ENCODE peak calls at places on chromosomes 12 and 14, in nine cellular contexts. One of them, this sample, is unnamed.

GRCh38 chr14:72723741-72724530 is 170.0 kb downstream of the DPF3 start:
- DNase-seq in tibial artery: no peak
- DNase-seq in foreskin fibroblast: no peak
- DNase-seq in cardiac fibroblast: peak
- DNase-seq in heart left ventricle: no peak
- DNase-seq in right lobe of liver: no peak
- DNase-seq in HepG2: no peak
- DNase-seq in A549: no peak
- DNase-seq in colonic mucosa: no peak
- DNase-seq in this sample: no peak

GRCh38 chr14:100765296-100765695 is 38.6 kb downstream of the DLK1 start:
- DNase-seq in tibial artery: peak
- DNase-seq in foreskin fibroblast: no peak
- DNase-seq in cardiac fibroblast: no peak
- DNase-seq in heart left ventricle: no peak
- DNase-seq in right lobe of liver: no peak
- DNase-seq in HepG2: no peak
- DNase-seq in A549: no peak
- DNase-seq in colonic mucosa: no peak
- DNase-seq in this sample: no peak

GRCh38 chr14:50225067-50225973 is 6.1 kb downstream of the SOS2 start:
- DNase-seq in tibial artery: no peak
- DNase-seq in foreskin fibroblast: peak
- DNase-seq in cardiac fibroblast: peak
- DNase-seq in heart left ventricle: no peak
- DNase-seq in right lobe of liver: no peak
- DNase-seq in HepG2: peak
- DNase-seq in A549: no peak
- DNase-seq in colonic mucosa: no peak
- DNase-seq in this sample: no peak

GRCh38 chr14:51443195-51444018 is 203.4 kb downstream of the TMX1 start:
- DNase-seq in tibial artery: no peak
- DNase-seq in foreskin fibroblast: peak
- DNase-seq in cardiac fibroblast: peak
- DNase-seq in heart left ventricle: no peak
- DNase-seq in right lobe of liver: no peak
- DNase-seq in HepG2: no peak
- DNase-seq in A549: no peak
- DNase-seq in colonic mucosa: no peak
- DNase-seq in this sample: no peak

GRCh38 chr12:121980211-121980891 is 41.3 kb upstream of the BCL7A start:
- DNase-seq in tibial artery: no peak
- DNase-seq in foreskin fibroblast: no peak
- DNase-seq in cardiac fibroblast: peak
- DNase-seq in heart left ventricle: no peak
- DNase-seq in right lobe of liver: no peak
- DNase-seq in HepG2: no peak
- DNase-seq in A549: no peak
- DNase-seq in colonic mucosa: no peak
- DNase-seq in this sample: peak

GRCh38 chr14:99774526-99775307 is 18.5 kb upstream of the EML1 start:
- DNase-seq in tibial artery: no peak
- DNase-seq in foreskin fibroblast: no peak
- DNase-seq in cardiac fibroblast: peak
- DNase-seq in heart left ventricle: peak
- DNase-seq in right lobe of liver: no peak
- DNase-seq in HepG2: no peak
- DNase-seq in A549: no peak
- DNase-seq in colonic mucosa: no peak
- DNase-seq in this sample: no peak

GRCh38 chr14:39006721-39007410 is 96.2 kb downstream of the SEC23A start:
- DNase-seq in tibial artery: no peak
- DNase-seq in foreskin fibroblast: no peak
- DNase-seq in cardiac fibroblast: peak
- DNase-seq in heart left ventricle: no peak
- DNase-seq in right lobe of liver: no peak
- DNase-seq in HepG2: no peak
- DNase-seq in A549: no peak
- DNase-seq in colonic mucosa: no peak
- DNase-seq in this sample: no peak

GRCh38 chr12:95700316-95700785 is 90.2 kb downstream of the NTN4 start:
- DNase-seq in tibial artery: no peak
- DNase-seq in foreskin fibroblast: peak
- DNase-seq in cardiac fibroblast: peak
- DNase-seq in heart left ventricle: no peak
- DNase-seq in right lobe of liver: no peak
- DNase-seq in HepG2: no peak
- DNase-seq in A549: peak
- DNase-seq in colonic mucosa: no peak
- DNase-seq in this sample: peak

GRCh38 chr14:62322216-62322615 is 560.0 kb downstream of the SNAPC1 start:
- DNase-seq in tibial artery: no peak
- DNase-seq in foreskin fibroblast: no peak
- DNase-seq in cardiac fibroblast: no peak
- DNase-seq in heart left ventricle: no peak
- DNase-seq in right lobe of liver: no peak
- DNase-seq in HepG2: no peak
- DNase-seq in A549: no peak
- DNase-seq in colonic mucosa: no peak
- DNase-seq in this sample: no peak

GRCh38 chr12:89392401-89392800 is 40.1 kb upstream of the DUSP6 start:
- DNase-seq in tibial artery: no peak
- DNase-seq in foreskin fibroblast: no peak
- DNase-seq in cardiac fibroblast: no peak
- DNase-seq in heart left ventricle: no peak
- DNase-seq in right lobe of liver: no peak
- DNase-seq in HepG2: no peak
- DNase-seq in A549: no peak
- DNase-seq in colonic mucosa: no peak
- DNase-seq in this sample: no peak

GRCh38 chr14:95620659-95621059 is 65.6 kb upstream of the TCL1B start:
- DNase-seq in tibial artery: no peak
- DNase-seq in foreskin fibroblast: no peak
- DNase-seq in cardiac fibroblast: no peak
- DNase-seq in heart left ventricle: no peak
- DNase-seq in right lobe of liver: no peak
- DNase-seq in HepG2: no peak
- DNase-seq in A549: no peak
- DNase-seq in colonic mucosa: no peak
- DNase-seq in this sample: no peak

GRCh38 chr14:25049559-25050493 is at the start of gene STXBP6:
- DNase-seq in tibial artery: peak
- DNase-seq in foreskin fibroblast: peak
- DNase-seq in cardiac fibroblast: peak
- DNase-seq in heart left ventricle: peak
- DNase-seq in right lobe of liver: peak
- DNase-seq in HepG2: peak
- DNase-seq in A549: peak
- DNase-seq in colonic mucosa: peak
- DNase-seq in this sample: peak

GRCh38 chr12:49357099-49357678 is 10.1 kb upstream of the SPATS2 start:
- DNase-seq in tibial artery: no peak
- DNase-seq in foreskin fibroblast: peak
- DNase-seq in cardiac fibroblast: peak
- DNase-seq in heart left ventricle: no peak
- DNase-seq in right lobe of liver: no peak
- DNase-seq in HepG2: no peak
- DNase-seq in A549: peak
- DNase-seq in colonic mucosa: no peak
- DNase-seq in this sample: peak

GRCh38 chr12:4383304-4383865 is 3.9 kb upstream of the FGF23 start:
- DNase-seq in tibial artery: no peak
- DNase-seq in foreskin fibroblast: no peak
- DNase-seq in cardiac fibroblast: no peak
- DNase-seq in heart left ventricle: no peak
- DNase-seq in right lobe of liver: no peak
- DNase-seq in HepG2: peak
- DNase-seq in A549: peak
- DNase-seq in colonic mucosa: no peak
- DNase-seq in this sample: peak

GRCh38 chr12:61757831-61758505 is 502.2 kb upstream of the USP15 start:
- DNase-seq in tibial artery: no peak
- DNase-seq in foreskin fibroblast: peak
- DNase-seq in cardiac fibroblast: no peak
- DNase-seq in heart left ventricle: no peak
- DNase-seq in right lobe of liver: no peak
- DNase-seq in HepG2: no peak
- DNase-seq in A549: no peak
- DNase-seq in colonic mucosa: no peak
- DNase-seq in this sample: no peak

GRCh38 chr12:39755475-39755874 is 135.9 kb upstream of the ABCD2 start:
- DNase-seq in tibial artery: no peak
- DNase-seq in foreskin fibroblast: no peak
- DNase-seq in cardiac fibroblast: no peak
- DNase-seq in heart left ventricle: no peak
- DNase-seq in right lobe of liver: no peak
- DNase-seq in HepG2: no peak
- DNase-seq in A549: no peak
- DNase-seq in colonic mucosa: no peak
- DNase-seq in this sample: no peak

GRCh38 chr12:67320614-67321305 is 51.6 kb downstream of the CAND1 start:
- DNase-seq in tibial artery: no peak
- DNase-seq in foreskin fibroblast: no peak
- DNase-seq in cardiac fibroblast: peak
- DNase-seq in heart left ventricle: no peak
- DNase-seq in right lobe of liver: no peak
- DNase-seq in HepG2: no peak
- DNase-seq in A549: no peak
- DNase-seq in colonic mucosa: no peak
- DNase-seq in this sample: no peak

DNA sequence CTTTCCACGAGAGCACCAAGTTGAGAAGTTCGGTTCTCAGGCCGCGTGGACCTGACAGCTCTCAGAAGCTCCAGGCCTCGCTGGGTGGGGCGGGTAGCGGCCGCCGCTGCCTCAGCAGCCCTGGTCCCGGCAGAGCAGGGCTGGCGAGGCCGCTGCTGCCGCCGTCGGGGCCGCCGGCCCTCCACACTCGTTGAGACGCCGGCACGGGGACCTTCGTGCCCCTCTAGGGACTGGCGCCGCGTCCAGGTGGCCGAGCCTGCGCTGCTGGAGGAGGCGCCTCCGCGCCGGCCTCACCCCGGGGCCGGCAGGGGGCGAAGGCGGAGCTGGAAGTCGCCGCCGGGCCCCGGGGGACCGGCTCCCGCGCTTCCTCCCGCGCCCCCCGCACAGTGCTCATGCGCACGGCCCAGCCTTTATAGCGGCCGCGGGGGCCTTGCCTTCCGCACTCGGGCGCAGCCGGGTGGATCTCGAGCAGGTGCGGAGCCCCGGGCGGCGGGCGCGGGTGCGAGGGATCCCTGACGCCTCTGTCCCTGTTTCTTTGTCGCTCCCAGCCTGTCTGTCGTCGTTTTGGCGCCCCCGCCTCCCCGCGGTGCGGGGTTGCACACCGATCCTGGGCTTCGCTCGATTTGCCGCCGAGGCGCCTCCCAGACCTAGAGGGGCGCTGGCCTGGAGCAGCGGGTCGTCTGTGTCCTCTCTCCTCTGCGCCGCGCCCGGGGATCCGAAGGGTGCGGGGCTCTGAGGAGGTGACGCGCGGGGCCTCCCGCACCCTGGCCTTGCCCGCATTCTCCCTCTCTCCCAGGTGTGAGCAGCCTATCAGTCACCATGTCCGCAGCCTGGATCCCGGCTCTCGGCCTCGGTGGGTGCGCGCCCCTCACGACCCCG is at the start of gene COCH:
- DNase-seq in tibial artery: no peak
- DNase-seq in foreskin fibroblast: no peak
- DNase-seq in cardiac fibroblast: no peak
- DNase-seq in heart left ventricle: peak
- DNase-seq in right lobe of liver: peak
- DNase-seq in HepG2: peak
- DNase-seq in A549: peak
- DNase-seq in colonic mucosa: peak
- DNase-seq in this sample: peak
- H3K4me3 ChIP-seq in tibial artery: peak
- H3K4me3 ChIP-seq in foreskin fibroblast: peak
- H3K4me3 ChIP-seq in cardiac fibroblast: peak
- H3K4me3 ChIP-seq in heart left ventricle: peak
- H3K4me3 ChIP-seq in right lobe of liver: peak
- H3K4me3 ChIP-seq in HepG2: peak
- H3K4me3 ChIP-seq in A549: peak
- H3K4me3 ChIP-seq in colonic mucosa: peak
- H3K4me3 ChIP-seq in this sample: peak

DNA sequence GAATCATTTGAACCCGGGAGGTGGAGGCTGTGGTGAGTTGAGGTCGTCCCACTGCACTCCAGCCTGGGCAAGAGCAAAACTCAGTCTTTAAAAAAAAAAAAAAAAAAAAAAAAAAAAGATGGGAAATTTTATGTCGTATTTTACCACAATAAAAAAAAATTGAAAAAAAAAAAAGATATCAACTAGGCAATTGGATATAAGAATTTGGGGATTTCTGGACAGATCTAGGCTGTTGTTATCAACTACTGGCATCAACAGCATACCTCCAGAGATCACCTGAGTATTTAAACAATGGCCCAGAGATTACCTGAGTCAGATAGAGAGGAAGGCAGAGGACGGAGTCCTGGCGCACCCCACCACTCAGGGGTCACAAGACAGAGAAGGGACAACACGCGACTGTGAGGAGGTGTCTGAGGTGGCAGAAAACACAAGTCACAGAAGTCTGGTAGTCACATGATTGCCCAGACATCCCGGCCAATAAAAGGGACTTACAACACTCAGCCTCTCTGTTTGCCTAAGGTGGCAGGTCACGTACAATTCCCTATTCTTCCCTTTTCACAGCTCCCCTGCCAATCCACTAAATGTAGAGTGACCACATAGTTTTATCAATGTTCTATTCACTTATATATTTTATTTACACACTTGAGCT is 1.8 kb downstream of the SPRING1 start:
- DNase-seq in tibial artery: no peak
- DNase-seq in foreskin fibroblast: no peak
- DNase-seq in cardiac fibroblast: no peak
- DNase-seq in heart left ventricle: no peak
- DNase-seq in right lobe of liver: peak
- DNase-seq in HepG2: peak
- DNase-seq in A549: peak
- DNase-seq in colonic mucosa: peak
- DNase-seq in this sample: peak
- TF ChIP-seq CTCF in tibial artery: no peak
- TF ChIP-seq CTCF in foreskin fibroblast: no peak
- TF ChIP-seq CTCF in cardiac fibroblast: no peak
- TF ChIP-seq CTCF in heart left ventricle: no peak
- TF ChIP-seq CTCF in right lobe of liver: no peak
- TF ChIP-seq CTCF in HepG2: no peak
- TF ChIP-seq CTCF in A549: no peak
- TF ChIP-seq CTCF in colonic mucosa: no peak
- TF ChIP-seq CTCF in this sample: no peak

GRCh38 chr12:21773263-21773741 is 1.2 kb downstream of the KCNJ8 start:
- DNase-seq in tibial artery: peak
- DNase-seq in foreskin fibroblast: no peak
- DNase-seq in cardiac fibroblast: peak
- DNase-seq in heart left ventricle: peak
- DNase-seq in right lobe of liver: peak
- DNase-seq in HepG2: no peak
- DNase-seq in A549: peak
- DNase-seq in colonic mucosa: peak
- DNase-seq in this sample: no peak
- H3K4me3 ChIP-seq in tibial artery: peak
- H3K4me3 ChIP-seq in foreskin fibroblast: peak
- H3K4me3 ChIP-seq in cardiac fibroblast: peak
- H3K4me3 ChIP-seq in heart left ventricle: peak
- H3K4me3 ChIP-seq in right lobe of liver: peak
- H3K4me3 ChIP-seq in HepG2: no peak
- H3K4me3 ChIP-seq in A549: no peak
- H3K4me3 ChIP-seq in colonic mucosa: no peak
- H3K4me3 ChIP-seq in this sample: no peak

GRCh38 chr12:102388469-102388868 is 91.9 kb downstream of the IGF1 start:
- DNase-seq in tibial artery: no peak
- DNase-seq in foreskin fibroblast: no peak
- DNase-seq in cardiac fibroblast: peak
- DNase-seq in heart left ventricle: no peak
- DNase-seq in right lobe of liver: no peak
- DNase-seq in HepG2: peak
- DNase-seq in A549: no peak
- DNase-seq in colonic mucosa: no peak
- DNase-seq in this sample: no peak
- TF ChIP-seq CTCF in tibial artery: no peak
- TF ChIP-seq CTCF in foreskin fibroblast: no peak
- TF ChIP-seq CTCF in cardiac fibroblast: no peak
- TF ChIP-seq CTCF in heart left ventricle: no peak
- TF ChIP-seq CTCF in right lobe of liver: no peak
- TF ChIP-seq CTCF in HepG2: no peak
- TF ChIP-seq CTCF in A549: no peak
- TF ChIP-seq CTCF in colonic mucosa: no peak
- TF ChIP-seq CTCF in this sample: no peak

This sample was measured in GM12865.